ENCODE peak calls at places on chromosomes 5 and 9, in ten cellular contexts. V is upper lobe of left lung, U is Peyer's patch, K is spleen, D is breast epithelium, J is ovary, O is GM12878, T is uterus, M is heart left ventricle, P is tibial nerve. F is an unnamed sample.

GRCh38 chr5:55638455-55638854 is 73.7 kb downstream of the SLC38A9 start:
- DNase-seq in D (no peak), T (no peak), M (no peak), K (no peak), J (no peak), V (no peak), O (no peak), U (no peak), P (no peak), F (no peak)

GRCh38 chr5:111942661-111943401 is 185.8 kb upstream of the NREP start:
- DNase-seq in D (no peak), T (no peak), P (no peak), U (no peak), M (no peak), J (no peak), V (no peak), O (no peak), K (no peak), F (no peak)

GRCh38 chr5:155943516-155944407 is 383.2 kb upstream of the SGCD start:
- DNase-seq in V (no peak), J (peak; percentile 38), O (no peak), T (peak; percentile 44), M (peak; percentile 32), D (no peak), U (peak; percentile 59), P (peak; percentile 28), K (no peak), F (peak; percentile 6)

GRCh38 chr9:99092643-99093491 is 12.0 kb upstream of the TGFBR1 start:
- DNase-seq in D (no peak), T (no peak), M (no peak), V (no peak), K (no peak), J (no peak), O (no peak), U (no peak), P (no peak), F (no peak)

GRCh38 chr5:93519737-93520136 is 61.3 kb downstream of the NR2F1-AS1 start:
- DNase-seq in K (no peak), V (no peak), U (no peak), P (no peak), J (no peak), T (no peak), D (no peak), O (no peak), M (no peak), F (no peak)

GRCh38 chr5:76794871-76795270 is 24.0 kb upstream of the F2RL1 start:
- DNase-seq in P (no peak), D (no peak), J (no peak), U (no peak), M (no peak), K (no peak), O (no peak), V (no peak), T (no peak), F (no peak)

GRCh38 chr5:77232959-77233358 is 22.5 kb downstream of the PDE8B start:
- DNase-seq in V (no peak), O (no peak), D (no peak), U (no peak), K (no peak), T (no peak), J (no peak), M (no peak), P (no peak), F (no peak)

GRCh38 chr9:93697352-93698139 is 121.2 kb downstream of the PHF2 start:
- DNase-seq in J (no peak), U (no peak), M (no peak), O (no peak), K (peak; percentile 64), V (no peak), P (no peak), T (no peak), D (no peak), F (no peak)

GRCh38 chr9:37956904-37957663 is 53.2 kb upstream of the SLC25A51 start:
- DNase-seq in D (no peak), M (no peak), K (peak; percentile 53), T (no peak), U (no peak), V (no peak), J (no peak), O (no peak), P (no peak), F (no peak)

GRCh38 chr5:172469697-172470096 is 15.4 kb upstream of the SH3PXD2B start:
- DNase-seq in O (no peak), U (no peak), D (no peak), K (no peak), J (no peak), P (no peak), T (no peak), V (no peak), M (no peak), F (no peak)

GRCh38 chr5:15285901-15286583 is 213.9 kb upstream of the FBXL7 start:
- DNase-seq in P (no peak), K (no peak), U (no peak), V (no peak), D (no peak), T (no peak), M (peak; percentile 28), J (peak; percentile 8), O (no peak), F (no peak)

DNA sequence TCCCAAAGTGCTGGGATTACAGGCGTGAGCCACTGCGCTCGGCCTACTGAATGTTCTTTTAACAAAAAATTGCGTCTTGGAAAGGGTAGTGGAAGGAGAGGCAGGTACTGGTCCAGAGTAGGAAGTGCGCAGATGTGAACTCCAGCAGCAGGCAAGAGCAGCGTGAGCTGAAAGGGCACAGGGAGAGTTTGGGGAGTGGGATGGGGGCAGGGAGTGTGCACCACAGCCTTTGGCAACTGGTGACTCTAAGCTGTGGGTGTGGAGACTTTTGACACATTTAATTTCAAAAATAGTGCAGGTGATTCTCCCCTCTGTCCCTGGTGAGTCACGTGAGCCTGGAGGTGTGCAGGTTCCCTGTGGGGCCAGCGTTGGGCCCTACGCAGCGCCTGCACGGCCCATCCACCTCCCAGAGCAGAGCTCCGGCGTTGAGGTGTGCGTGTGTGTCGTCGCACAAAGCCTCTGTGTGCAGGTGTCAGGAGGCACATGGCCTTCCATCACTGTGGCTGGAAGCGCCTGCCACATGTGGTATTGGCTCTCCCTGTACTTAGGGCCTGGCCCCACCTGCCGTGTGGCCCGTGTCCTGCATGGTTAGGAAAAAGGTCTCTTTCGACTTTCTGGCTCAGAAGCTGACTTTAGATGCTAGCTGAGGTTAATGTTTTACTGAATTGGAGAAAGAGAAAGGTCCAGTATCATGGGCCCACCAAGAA is 11.5 kb downstream of the SQSTM1 start:
- DNase-seq in J (no peak), M (no peak), V (peak; percentile 51), T (no peak), P (no peak), D (no peak), K (no peak), O (no peak), U (peak; percentile 38), F (no peak)
- TF ChIP-seq POLR2A in J (no peak), M (no peak), V (no peak), T (no peak), P (no peak), D (no peak), K (no peak), O (peak; percentile 58), U (no peak), F (peak; percentile 14)

GRCh38 chr9:129484325-129485000 is 136.4 kb downstream of the C9orf50 start:
- DNase-seq in J (no peak), P (no peak), T (no peak), M (no peak), U (no peak), V (no peak), D (no peak), K (no peak), O (no peak), F (no peak)

GRCh38 chr9:129481824-129482511 is 138.9 kb downstream of the C9orf50 start:
- DNase-seq in K (peak; percentile 80), J (peak; percentile 62), P (no peak), U (no peak), O (no peak), D (no peak), V (peak; percentile 87), M (peak; percentile 76), T (peak; percentile 66), F (no peak)

GRCh38 chr9:129481424-129481823 is 139.5 kb downstream of the C9orf50 start:
- DNase-seq in M (no peak), D (no peak), V (no peak), K (no peak), J (no peak), P (no peak), T (no peak), U (no peak), O (no peak), F (no peak)

GRCh38 chr9:129483467-129484324 is 137.2 kb downstream of the C9orf50 start:
- DNase-seq in K (peak; percentile 84), M (peak; percentile 91), O (no peak), V (no peak), D (peak; percentile 92), U (peak; percentile 78), J (peak; percentile 95), T (peak; percentile 96), P (peak; percentile 92), F (no peak)

GRCh38 chr9:129482521-129483466 is 138.1 kb downstream of the C9orf50 start:
- DNase-seq in J (peak; percentile 95), M (peak; percentile 91), T (peak; percentile 91), U (peak; percentile 87), V (peak; percentile 95), K (peak; percentile 88), O (no peak), P (peak; percentile 95), D (peak; percentile 87), F (no peak)
- TF ChIP-seq POLR2A in J (peak; percentile 51), M (no peak), T (peak; percentile 51), U (peak; percentile 16), V (no peak), K (no peak), O (no peak), P (peak; percentile 12), D (no peak), F (no peak)

GRCh38 chr5:149141957-149142851 is 911 bp downstream of the ABLIM3 start:
- DNase-seq in U (no peak), J (no peak), T (peak; percentile 36), M (peak; percentile 62), P (peak; percentile 40), K (no peak), D (no peak), O (no peak), V (peak; percentile 46), F (no peak)
- TF ChIP-seq POLR2A in U (no peak), J (no peak), T (no peak), M (no peak), P (no peak), K (no peak), D (no peak), O (no peak), V (no peak), F (no peak)

DNA sequence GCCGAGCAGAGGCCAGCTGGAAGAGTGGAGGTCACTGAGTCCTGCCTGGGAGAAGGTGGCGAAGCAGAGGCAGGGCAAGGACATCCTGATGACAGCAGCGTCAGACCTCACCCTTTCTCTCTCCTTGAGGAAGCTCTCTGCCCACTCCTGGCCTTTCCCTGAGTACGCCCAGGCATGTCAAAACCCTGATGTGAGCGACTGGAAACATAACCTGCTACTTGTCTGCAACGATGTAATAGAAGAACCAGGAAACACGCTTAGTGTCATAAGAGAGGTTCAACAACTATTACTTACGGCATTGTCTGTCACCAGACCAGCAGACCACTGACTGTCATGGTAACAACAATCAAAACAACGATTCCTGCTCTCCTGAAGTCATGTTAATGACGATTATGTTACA is 152.4 kb downstream of the ACTL7B start:
- DNase-seq in T (no peak), D (no peak), J (no peak), M (no peak), U (no peak), V (no peak), O (no peak), K (no peak), P (no peak), F (no peak)
- TF ChIP-seq POLR2A in T (no peak), D (no peak), J (no peak), M (no peak), U (no peak), V (no peak), O (no peak), K (no peak), P (no peak), F (no peak)